ENCODE peak calls at places on chromosomes 2 and 18, in five cellular contexts. E is IMR-90, H is body of pancreas, B is A549, Z is transverse colon. O is an unnamed sample.

GRCh38 chr2:104582471-104582870 is 271.4 kb upstream of the POU3F3 start:
- DNase-seq in E (no peak), Z (no peak), B (no peak), H (no peak), O (no peak)

GRCh38 chr18:37251679-37252078 is 313.9 kb downstream of the CELF4 start:
- DNase-seq in B (no peak), Z (no peak), H (peak), E (no peak), O (no peak)

GRCh38 chr18:60247103-60247502 is 125.5 kb downstream of the MC4R start:
- DNase-seq in H (no peak), Z (no peak), B (no peak), E (no peak), O (no peak)

GRCh38 chr2:16247371-16248177 is 307.2 kb downstream of the MYCN start:
- DNase-seq in Z (no peak), B (no peak), H (no peak), E (no peak), O (no peak)

GRCh38 chr2:222305510-222306392 is 7.0 kb upstream of the PAX3 start:
- DNase-seq in E (no peak), B (no peak), H (peak), Z (no peak), O (no peak)

GRCh38 chr2:168705534-168706470 is 96.6 kb upstream of the NOSTRIN start:
- DNase-seq in Z (peak), H (no peak), E (peak), B (peak), O (no peak)

GRCh38 chr18:49055787-49056186 is 105.0 kb upstream of the SMAD7 start:
- DNase-seq in Z (peak), H (no peak), B (no peak), E (peak), O (peak)

GRCh38 chr2:229748950-229749349 is 34.6 kb upstream of the DNER start:
- DNase-seq in E (no peak), H (no peak), B (no peak), Z (no peak), O (no peak)

GRCh38 chr2:219119422-219120043 is 41.1 kb downstream of the NHEJ1 start:
- DNase-seq in B (peak), E (peak), H (peak), Z (peak), O (peak)

GRCh38 chr2:218631837-218632236 is 24.1 kb downstream of the PLCD4 start:
- DNase-seq in H (no peak), E (peak), Z (no peak), B (no peak), O (no peak)

GRCh38 chr2:132645176-132645575 is 24.8 kb downstream of the LYPD1 start:
- DNase-seq in Z (no peak), B (no peak), E (no peak), H (peak), O (no peak)

GRCh38 chr18:10454800-10455550 is 540 bp downstream of the APCDD1 start:
- DNase-seq in H (peak), Z (no peak), B (peak), E (peak), O (no peak)

GRCh38 chr2:201432551-201433388 is 18.5 kb downstream of the TRAK2 start:
- DNase-seq in H (no peak), E (peak), B (no peak), Z (no peak), O (no peak)

GRCh38 chr2:199716807-199717586 is 134.0 kb downstream of the FTCDNL1 start:
- DNase-seq in B (peak), H (no peak), Z (no peak), E (no peak), O (no peak)

GRCh38 chr18:11807233-11807632 is 44.0 kb upstream of the CHMP1B start:
- DNase-seq in B (no peak), E (peak), H (no peak), Z (no peak), O (no peak)

GRCh38 chr2:106144621-106145331 is 49.3 kb downstream of the UXS1 start:
- DNase-seq in E (no peak), B (no peak), Z (no peak), H (no peak), O (no peak)

GRCh38 chr2:171383141-171383540 is 50.6 kb downstream of the METTL8 start:
- DNase-seq in H (no peak), B (no peak), E (peak), Z (no peak), O (no peak)

GRCh38 chr2:27086090-27086721 is 366 bp upstream of the KHK start:
- DNase-seq in H (peak), B (peak), Z (peak), E (peak), O (peak)
- TF ChIP-seq POLR2A in H (peak), B (peak), Z (peak), E (no peak), O (peak)

GRCh38 chr2:113961000-113961399 is 71.1 kb downstream of the ACTR3 start:
- DNase-seq in H (no peak), B (no peak), E (no peak), Z (no peak), O (no peak)

GRCh38 chr2:113963965-113964364 is 74.1 kb downstream of the ACTR3 start:
- DNase-seq in H (no peak), B (no peak), Z (no peak), E (no peak), O (no peak)

GRCh38 chr2:113965228-113965627 is 75.3 kb downstream of the ACTR3 start:
- DNase-seq in B (no peak), E (no peak), Z (no peak), H (no peak), O (no peak)

GRCh38 chr2:113964436-113964835 is 74.5 kb downstream of the ACTR3 start:
- DNase-seq in Z (no peak), H (no peak), B (no peak), E (peak), O (no peak)

DNA sequence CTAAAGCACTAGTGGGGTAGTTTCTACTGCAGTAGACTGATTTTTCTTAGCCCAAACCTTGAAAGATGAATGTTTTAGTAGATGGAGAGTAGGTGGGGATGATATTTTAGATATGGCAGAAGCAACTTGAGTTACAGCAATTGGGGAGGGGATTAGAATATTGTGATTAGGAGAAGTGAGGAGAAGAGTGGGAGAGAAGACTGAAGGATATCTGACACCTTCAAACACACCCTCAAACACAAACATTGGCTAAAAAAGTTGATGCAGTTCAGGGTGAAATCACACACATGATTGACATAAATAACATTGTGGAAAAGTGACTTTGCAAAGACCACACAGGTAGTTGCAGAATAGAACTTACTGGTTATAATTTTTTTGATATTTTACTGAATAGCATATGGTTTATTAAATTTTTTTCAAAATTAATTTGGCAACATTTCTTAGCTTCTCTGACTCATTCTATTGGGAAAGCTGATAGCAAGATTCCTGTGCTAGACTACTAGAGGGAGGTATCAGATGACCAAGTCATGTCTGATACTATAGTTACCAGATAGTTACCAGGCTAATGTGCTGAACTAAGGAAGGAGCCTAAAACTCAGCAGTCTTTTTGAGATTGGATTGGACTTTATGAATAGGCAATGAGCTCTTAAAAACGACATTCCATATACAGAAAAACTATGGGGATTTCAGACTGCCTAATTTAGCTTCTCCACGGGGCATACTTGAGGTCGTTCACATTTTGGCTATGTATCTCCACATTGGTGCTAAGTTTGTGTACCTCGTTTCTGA is 73.0 kb downstream of the ACTR3 start:
- DNase-seq in Z (no peak), B (no peak), H (no peak), E (peak), O (no peak)
- TF ChIP-seq POLR2A in Z (no peak), B (no peak), H (no peak), E (peak), O (no peak)

GRCh38 chr2:95401480-95401879 is 1.0 kb upstream of the FAHD2A start:
- DNase-seq in H (no peak), E (no peak), B (no peak), Z (no peak), O (no peak)

GRCh38 chr2:95399061-95399460 is 3.4 kb upstream of the FAHD2A start:
- DNase-seq in Z (no peak), H (no peak), E (no peak), B (no peak), O (no peak)

GRCh38 chr2:95402370-95403203 is at the start of gene FAHD2A:
- DNase-seq in E (peak), H (peak), Z (peak), B (peak), O (peak)
- TF ChIP-seq POLR2A in E (peak), H (peak), Z (peak), B (peak), O (peak)

GRCh38 chr2:227163998-227164744 is at the start of the genes COL4A3 and COL4A4:
- DNase-seq in E (no peak), H (peak), Z (peak), B (peak), O (peak)
- TF ChIP-seq POLR2A in E (no peak), H (peak), Z (no peak), B (peak), O (no peak)

GRCh38 chr2:86441789-86442641 is 844 bp downstream of the KDM3A start:
- DNase-seq in E (peak), Z (peak), H (peak), B (peak), O (peak)

GRCh38 chr2:86439879-86440630 is 1.1 kb upstream of the KDM3A start:
- DNase-seq in H (no peak), E (no peak), Z (no peak), B (no peak), O (no peak)

GRCh38 chr2:86442642-86443005 is 1.5 kb downstream of the KDM3A start:
- DNase-seq in B (peak), E (peak), Z (peak), H (peak), O (peak)

GRCh38 chr2:86441392-86441788 is 219 bp downstream of the KDM3A start:
- DNase-seq in E (no peak), Z (no peak), H (no peak), B (no peak), O (no peak)

DNA sequence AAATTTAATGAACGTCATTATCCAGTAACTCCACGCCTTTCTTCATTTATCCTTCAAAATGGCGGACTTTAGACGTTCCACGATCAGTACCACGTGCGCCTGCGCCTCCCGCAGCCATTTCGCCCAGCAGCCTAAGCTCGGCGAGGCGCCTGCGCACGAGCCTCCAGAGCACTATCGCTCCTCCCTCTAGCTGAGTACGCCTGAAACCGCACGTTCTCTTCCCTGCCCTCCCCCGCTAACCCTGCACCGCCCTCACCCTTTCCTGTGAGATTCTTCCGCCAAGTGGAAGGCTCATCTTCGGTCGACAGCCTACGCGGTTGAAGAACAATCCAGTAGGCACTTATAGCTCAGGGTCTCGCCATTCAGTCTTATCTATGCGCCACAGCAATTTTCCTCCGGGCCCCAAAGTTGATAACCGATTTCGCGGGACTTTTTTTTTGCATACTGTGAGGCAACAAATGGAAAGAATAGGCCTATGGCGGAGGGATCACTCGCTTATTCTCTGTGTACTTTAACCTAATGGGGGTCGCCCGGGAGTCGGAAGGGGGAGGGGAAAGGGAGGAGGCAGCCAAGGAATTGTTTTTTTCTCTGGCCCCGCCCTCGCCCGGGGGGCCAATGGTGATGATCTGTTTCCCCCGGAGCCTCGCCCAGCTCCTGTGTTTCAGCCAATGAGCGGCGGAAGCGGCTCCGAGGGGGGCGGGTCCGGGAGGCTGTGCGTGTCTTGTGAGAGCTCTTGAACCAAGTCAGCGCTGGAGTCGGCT is at the start of gene KDM3A:
- DNase-seq in Z (peak), E (peak), H (peak), B (peak), O (peak)
- TF ChIP-seq POLR2A in Z (peak), E (no peak), H (peak), B (no peak), O (no peak)

GRCh38 chr2:9627310-9627709 is 3.5 kb downstream of the YWHAQ start:
- DNase-seq in H (no peak), Z (no peak), B (no peak), E (peak), O (no peak)

GRCh38 chr2:9617296-9617695 is 13.5 kb downstream of the YWHAQ start:
- DNase-seq in E (no peak), B (no peak), H (no peak), Z (no peak), O (no peak)

GRCh38 chr2:9618410-9618809 is 12.4 kb downstream of the YWHAQ start:
- DNase-seq in Z (no peak), H (no peak), E (no peak), B (no peak), O (no peak)

GRCh38 chr2:9617749-9618148 is 13.0 kb downstream of the YWHAQ start:
- DNase-seq in E (peak), B (no peak), Z (no peak), H (no peak), O (no peak)

GRCh38 chr2:9623151-9623550 is 7.6 kb downstream of the YWHAQ start:
- DNase-seq in Z (no peak), B (no peak), E (peak), H (no peak), O (no peak)
- TF ChIP-seq POLR2A in Z (no peak), B (no peak), E (no peak), H (no peak), O (no peak)

DNA sequence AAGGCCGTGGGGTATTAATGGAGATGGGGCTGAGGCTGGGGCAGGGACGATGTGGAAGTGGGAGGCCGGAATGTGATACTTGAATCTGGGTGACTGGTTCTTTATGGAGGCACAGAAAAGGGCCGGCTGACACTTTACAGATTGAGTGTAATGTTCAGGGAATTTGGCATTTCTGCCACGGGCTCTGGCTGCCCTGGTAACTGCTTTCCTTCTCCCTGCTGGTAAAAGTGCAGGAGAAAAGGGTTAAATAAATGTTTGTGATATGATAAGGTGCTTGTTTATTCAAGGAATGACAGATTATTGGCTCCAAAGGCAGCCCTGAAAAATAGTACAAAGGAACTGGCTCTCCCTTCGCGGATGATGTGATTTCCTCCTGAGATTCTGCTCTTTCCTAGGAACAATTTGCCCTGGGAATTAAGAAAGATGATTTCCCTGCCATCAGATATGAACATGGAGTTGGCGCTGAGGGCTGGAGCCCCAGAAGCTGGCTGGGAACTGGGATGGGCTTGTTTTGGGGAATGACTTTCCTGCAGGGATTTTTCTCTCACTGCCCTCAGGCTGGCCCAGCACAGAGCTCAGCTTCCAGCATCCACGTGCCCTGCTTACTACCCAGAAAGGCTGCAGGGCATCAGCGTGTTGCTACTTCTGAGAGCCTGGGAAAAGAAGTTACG is 52.9 kb upstream of the CTAGE1 start:
- DNase-seq in Z (no peak), H (peak), E (peak), B (no peak), O (no peak)
- TF ChIP-seq POLR2A in Z (no peak), H (no peak), E (no peak), B (no peak), O (no peak)

GRCh38 chr18:6682437-6683111 is 46.9 kb upstream of the ARHGAP28 start:
- DNase-seq in B (no peak), E (peak), H (no peak), Z (no peak), O (no peak)

GRCh38 chr18:6679201-6679600 is 50.3 kb upstream of the ARHGAP28 start:
- DNase-seq in E (no peak), H (no peak), Z (no peak), B (no peak), O (no peak)

GRCh38 chr18:6681331-6681875 is 48.1 kb upstream of the ARHGAP28 start:
- DNase-seq in E (peak), Z (no peak), B (no peak), H (no peak), O (no peak)

DNA sequence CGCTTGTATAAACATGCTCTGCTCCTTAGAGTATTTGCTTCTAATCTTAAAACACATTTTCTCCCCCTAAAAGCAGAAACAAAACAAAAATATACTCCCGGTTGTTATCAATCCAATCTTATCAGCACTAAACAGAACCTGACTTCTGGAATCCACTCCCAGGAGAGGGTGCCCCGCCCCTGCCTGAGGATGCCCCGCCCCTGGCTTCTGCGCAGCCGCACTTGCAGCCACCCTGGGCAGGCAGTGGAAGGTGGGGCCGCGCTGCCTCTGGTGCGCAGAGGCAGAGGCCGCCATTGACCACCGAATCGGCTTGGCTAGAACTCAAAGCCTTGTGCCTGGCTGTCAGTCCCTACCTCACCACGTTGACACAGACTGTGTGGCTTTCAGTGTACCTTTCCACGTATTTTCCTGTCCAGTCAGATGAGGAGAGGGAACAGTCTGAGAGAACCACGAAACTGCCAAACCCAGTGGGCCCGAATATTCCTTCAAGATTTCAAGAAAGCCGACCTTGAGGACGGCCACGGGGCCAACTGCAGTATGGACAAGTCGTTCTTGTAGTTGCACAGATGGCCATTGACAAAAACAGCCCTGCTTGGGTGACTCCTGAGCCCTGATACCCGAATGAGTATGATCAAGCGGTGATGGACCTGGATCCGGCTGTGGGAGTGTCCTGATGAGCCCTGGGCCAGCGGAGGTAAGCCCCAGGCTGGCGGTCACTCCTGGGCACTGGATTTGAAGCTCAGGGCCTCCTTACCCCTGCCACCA is 46.2 kb upstream of the ARHGAP28 start:
- DNase-seq in E (no peak), Z (no peak), B (no peak), H (peak), O (no peak)
- TF ChIP-seq POLR2A in E (no peak), Z (no peak), B (no peak), H (no peak), O (no peak)

O was measured in H54.